ENCODE peak calls at places on chromosomes 16 and 17, in seven cellular contexts. Q is heart right ventricle, B is thoracic aorta, X is stomach, C is lung, Y is fibroblast of lung, E is adipocyte. A is an unnamed sample. For H3K9me3 and H3K4me1, the result is how much of the 10 kb centered on the place peaks cover.

GRCh38 chr17:28105501-28105900 is 63.0 kb downstream of the NLK start:
- DNase-seq in X (no peak), B (no peak), E (no peak), C (no peak), Y (peak), Q (no peak), A (no peak)

GRCh38 chr17:71975998-71976649 is 144.7 kb upstream of the SOX9 start:
- DNase-seq in E (peak), X (peak), C (peak), Q (peak), Y (peak), B (peak), A (peak)

GRCh38 chr16:51024703-51025102 is 126.4 kb downstream of the SALL1 start:
- DNase-seq in C (no peak), Y (no peak), X (no peak), E (no peak), B (no peak), Q (no peak), A (no peak)

GRCh38 chr16:35305476-35305875 is 1846.1 kb downstream of the TP53TG3F start:
- DNase-seq in X (no peak), E (no peak), B (no peak), C (no peak), Y (no peak), Q (no peak), A (no peak)

GRCh38 chr17:59846391-59847165 is 46.2 kb downstream of the TUBD1 start:
- DNase-seq in Q (no peak), X (peak), B (no peak), E (peak), C (peak), Y (peak), A (peak)

GRCh38 chr17:6799738-6800137 is 23.7 kb downstream of the FBXO39 start:
- DNase-seq in C (no peak), X (no peak), Q (no peak), B (no peak), Y (no peak), E (no peak), A (no peak)

GRCh38 chr17:76402711-76403110 is 18.3 kb downstream of the SPHK1 start:
- DNase-seq in Y (no peak), C (no peak), E (no peak), B (no peak), Q (peak), X (no peak), A (no peak)

GRCh38 chr16:71880176-71880575 is 3.8 kb downstream of the ZNF821 start:
- DNase-seq in X (no peak), C (no peak), B (no peak), Q (no peak), E (no peak), Y (no peak), A (peak)

GRCh38 chr17:74922694-74923537 is at the start of gene USH1G:
- DNase-seq in E (peak), B (no peak), Q (no peak), X (no peak), C (no peak), Y (no peak), A (no peak)

GRCh38 chr16:72380283-72380682 is 208.3 kb upstream of the PMFBP1 start:
- DNase-seq in Q (no peak), Y (no peak), X (no peak), E (no peak), C (no peak), B (no peak), A (no peak)

GRCh38 chr17:79987187-79987889 is 48.3 kb downstream of the TBC1D16 start:
- DNase-seq in C (no peak), B (no peak), E (peak), Y (peak), Q (no peak), X (no peak), A (peak)

GRCh38 chr17:79989106-79989835 is 46.4 kb downstream of the TBC1D16 start:
- DNase-seq in X (no peak), E (no peak), Q (no peak), Y (no peak), B (no peak), C (no peak), A (peak)

GRCh38 chr17:79986441-79987186 is 49.1 kb downstream of the TBC1D16 start:
- DNase-seq in E (peak), X (no peak), C (no peak), B (no peak), Q (no peak), Y (peak), A (peak)

GRCh38 chr17:79987890-79988162 is 47.8 kb downstream of the TBC1D16 start:
- DNase-seq in Q (no peak), B (no peak), E (no peak), X (no peak), Y (no peak), C (no peak), A (no peak)

DNA sequence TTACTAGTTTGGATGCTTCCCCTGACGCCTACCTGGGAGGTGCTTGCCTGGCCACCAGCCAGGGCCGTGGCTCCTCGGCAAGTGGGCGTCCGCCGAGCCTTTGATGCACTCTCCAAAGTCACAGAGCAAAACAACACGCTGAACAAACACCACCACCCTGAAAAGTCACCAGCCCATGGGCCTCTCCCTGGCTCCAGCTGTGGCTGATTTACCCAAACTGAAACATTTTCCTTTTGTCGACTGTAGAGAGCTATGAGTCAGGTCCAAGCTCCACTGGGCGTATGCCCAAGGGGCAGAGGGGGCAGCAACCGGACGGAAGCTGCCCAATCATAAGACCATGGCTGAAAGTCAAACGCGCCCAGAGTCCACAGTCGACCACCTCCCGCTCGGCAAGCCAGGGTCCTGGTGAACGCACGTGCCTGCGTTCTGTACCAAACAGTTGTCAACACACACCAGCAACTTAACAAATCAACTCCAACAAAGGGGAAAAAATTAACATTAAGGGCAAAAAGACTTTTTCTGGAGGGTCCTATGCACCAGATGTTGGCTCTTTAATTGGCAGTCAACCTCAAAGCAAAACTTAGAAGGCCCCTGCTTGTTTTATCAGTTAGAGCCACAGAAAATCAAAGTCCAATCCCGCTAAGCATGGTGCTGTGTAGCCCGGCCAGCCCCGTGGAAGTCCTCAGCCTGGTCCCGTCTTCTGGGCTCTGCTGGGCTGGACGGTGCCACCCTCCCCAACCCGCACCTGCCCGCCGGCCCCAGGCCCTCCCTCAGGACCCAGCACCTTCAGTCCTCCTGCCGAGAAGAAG is 47.3 kb downstream of the TBC1D16 start:
- DNase-seq in Q (no peak), C (no peak), B (no peak), E (peak), Y (peak), X (peak), A (peak)
- H3K4me3 ChIP-seq in Q (no peak), C (no peak), B (no peak), E (peak), Y (peak), X (no peak), A (no peak)

GRCh38 chr17:43352579-43352978 is 46.2 kb upstream of the ARL4D start:
- DNase-seq in X (no peak), C (no peak), Q (no peak), B (no peak), E (no peak), Y (no peak), A (no peak)
- H3K9me3 ChIP-seq in X (under half), C (under half), Q (under half), B (under half), E (under half), Y (under half), A (under half)

GRCh38 chr16:10937068-10937859 is 5.0 kb downstream of the DEXI start:
- DNase-seq in X (peak), E (no peak), C (no peak), Q (no peak), B (no peak), Y (no peak), A (no peak)
- H3K4me1 ChIP-seq in X (half or more), E (half or more), C (under half), Q (half or more), B (half or more), Y (under half), A (under half)

GRCh38 chr16:81530814-81531213 is 86.2 kb downstream of the CMIP start:
- DNase-seq in Y (no peak), B (no peak), Q (no peak), C (no peak), E (no peak), X (no peak), A (no peak)
- H3K4me3 ChIP-seq in Y (no peak), B (no peak), Q (no peak), C (no peak), E (no peak), X (no peak), A (no peak)

DNA sequence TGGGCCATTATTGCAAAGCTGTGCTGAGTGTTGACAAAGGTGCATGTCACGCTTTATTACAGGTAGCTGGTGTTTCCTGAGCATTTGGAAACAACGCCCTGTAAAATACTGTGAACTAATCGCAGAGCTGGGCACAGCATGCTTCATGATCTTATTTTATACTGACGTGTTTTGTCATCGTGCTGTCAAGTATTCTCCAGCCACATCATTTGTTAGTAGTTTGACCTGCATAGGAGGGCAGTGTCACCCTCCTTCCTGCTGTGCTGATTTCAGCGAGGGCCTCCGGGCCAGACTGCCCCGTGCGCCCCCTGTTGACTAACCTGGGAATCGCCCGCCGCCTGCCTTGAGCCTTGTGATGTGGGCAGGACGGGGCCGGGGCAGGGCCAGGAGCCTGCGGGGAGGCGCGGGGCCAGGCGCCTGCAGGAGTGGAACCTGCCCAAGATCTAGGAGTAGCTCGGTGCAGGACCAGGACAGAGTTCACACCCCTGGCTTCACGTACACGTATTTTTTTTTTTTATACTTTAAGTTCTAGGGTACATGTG is 820.7 kb downstream of the KCNJ18 start:
- DNase-seq in E (no peak), X (no peak), B (no peak), Y (no peak), C (no peak), Q (no peak), A (no peak)
- H3K9me3 ChIP-seq in E (under half), X (under half), B (under half), Y (under half), C (under half), Q (under half), A (under half)

GRCh38 chr16:85570213-85570734 is 42.8 kb upstream of the GSE1 start:
- DNase-seq in B (no peak), E (no peak), Y (no peak), C (no peak), X (peak), Q (no peak), A (no peak)

GRCh38 chr16:85569615-85570212 is 43.4 kb upstream of the GSE1 start:
- DNase-seq in X (peak), B (no peak), Y (peak), Q (no peak), C (peak), E (no peak), A (no peak)

GRCh38 chr16:85570735-85571562 is 42.2 kb upstream of the GSE1 start:
- DNase-seq in Y (no peak), E (no peak), C (peak), X (peak), B (no peak), Q (peak), A (peak)

GRCh38 chr16:85568519-85568918 is 44.6 kb upstream of the GSE1 start:
- DNase-seq in Y (no peak), X (peak), E (no peak), B (no peak), Q (no peak), C (peak), A (peak)

GRCh38 chr16:85569039-85569614 is 44.0 kb upstream of the GSE1 start:
- DNase-seq in Q (no peak), Y (no peak), C (no peak), E (no peak), B (no peak), X (peak), A (no peak)
- H3K4me1 ChIP-seq in Q (under half), Y (under half), C (half or more), E (under half), B (under half), X (half or more), A (under half)

GRCh38 chr17:48330877-48331276 is 99.1 kb downstream of the SKAP1 start:
- DNase-seq in X (no peak), E (no peak), Y (no peak), Q (no peak), B (no peak), C (no peak), A (no peak)
- H3K4me3 ChIP-seq in X (no peak), E (no peak), Y (no peak), Q (no peak), B (no peak), C (no peak), A (no peak)

GRCh38 chr16:15980329-15980728 is 30.9 kb downstream of the ABCC1 start:
- DNase-seq in C (no peak), X (no peak), Y (no peak), E (no peak), Q (no peak), B (no peak), A (no peak)

GRCh38 chr16:15979801-15980200 is 30.4 kb downstream of the ABCC1 start:
- DNase-seq in Y (no peak), C (no peak), X (no peak), B (peak), E (peak), Q (no peak), A (no peak)

GRCh38 chr16:15985144-15985543 is 35.7 kb downstream of the ABCC1 start:
- DNase-seq in C (no peak), Q (no peak), B (no peak), E (no peak), Y (no peak), X (no peak), A (no peak)

GRCh38 chr16:15983898-15984297 is 34.5 kb downstream of the ABCC1 start:
- DNase-seq in B (no peak), Y (peak), C (no peak), E (peak), X (no peak), Q (no peak), A (no peak)

DNA sequence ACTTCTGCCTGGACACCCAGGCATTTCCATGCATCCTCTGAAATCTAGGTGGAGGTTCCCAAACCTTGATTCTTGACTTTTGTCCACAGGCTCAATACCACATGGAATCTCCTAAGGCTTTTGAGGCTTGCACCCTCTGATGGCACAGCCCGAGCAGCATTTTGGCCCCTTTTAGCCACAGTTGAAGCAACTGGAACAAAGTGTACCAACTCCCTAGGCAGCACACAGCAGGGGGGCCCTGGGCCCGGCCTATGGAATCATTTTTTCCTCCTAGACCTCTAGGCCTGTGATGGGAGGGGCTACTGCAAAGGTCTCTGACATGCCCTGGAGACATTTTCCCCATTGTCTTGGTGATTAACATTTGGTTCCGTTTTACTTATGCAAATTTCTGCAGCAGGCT is 32.0 kb downstream of the ABCC1 start:
- DNase-seq in C (no peak), B (no peak), Q (no peak), E (no peak), X (no peak), Y (no peak), A (no peak)
- H3K9me3 ChIP-seq in C (under half), B (under half), Q (under half), E (under half), X (under half), Y (under half), A (under half)

GRCh38 chr17:17204635-17205231 is 1.4 kb downstream of the PLD6 start:
- DNase-seq in E (no peak), C (no peak), Q (no peak), X (no peak), B (no peak), Y (no peak), A (peak)
- H3K4me1 ChIP-seq in E (under half), C (under half), Q (half or more), X (under half), B (under half), Y (under half), A (under half)

GRCh38 chr17:13862341-13862740 is 207.0 kb upstream of the COX10 start:
- DNase-seq in C (no peak), Y (no peak), E (no peak), B (no peak), Q (no peak), X (no peak), A (no peak)
- H3K4me3 ChIP-seq in C (no peak), Y (no peak), E (no peak), B (no peak), Q (no peak), X (no peak), A (no peak)

A was measured in right cardiac atrium.